ENCODE peak calls at places on chromosome 2, in six cellular contexts. One of them, this sample, is unnamed.

GRCh38 chr2:239890347-239890746 is 134.8 kb downstream of the NDUFA10 start:
- DNase-seq in adipocyte: no peak
- DNase-seq in body of pancreas: no peak
- DNase-seq in cardiac fibroblast: no peak
- DNase-seq in astrocyte of the cerebellum: no peak
- DNase-seq in epithelial cell of esophagus: no peak
- DNase-seq in this sample: no peak

GRCh38 chr2:168930242-168930641 is 29.2 kb downstream of the G6PC2 start:
- DNase-seq in astrocyte of the cerebellum: no peak
- DNase-seq in epithelial cell of esophagus: no peak
- DNase-seq in body of pancreas: peak
- DNase-seq in cardiac fibroblast: no peak
- DNase-seq in adipocyte: no peak
- DNase-seq in this sample: no peak

GRCh38 chr2:46365913-46366674 is 68.9 kb downstream of the EPAS1 start:
- DNase-seq in astrocyte of the cerebellum: no peak
- DNase-seq in cardiac fibroblast: peak
- DNase-seq in adipocyte: peak
- DNase-seq in body of pancreas: no peak
- DNase-seq in epithelial cell of esophagus: no peak
- DNase-seq in this sample: peak

GRCh38 chr2:177270531-177270930 is 6.0 kb upstream of the NFE2L2 start:
- DNase-seq in cardiac fibroblast: no peak
- DNase-seq in adipocyte: no peak
- DNase-seq in astrocyte of the cerebellum: no peak
- DNase-seq in epithelial cell of esophagus: peak
- DNase-seq in body of pancreas: no peak
- DNase-seq in this sample: no peak

GRCh38 chr2:191274404-191274803 is 29.2 kb downstream of the MYO1B start:
- DNase-seq in adipocyte: no peak
- DNase-seq in cardiac fibroblast: no peak
- DNase-seq in body of pancreas: no peak
- DNase-seq in astrocyte of the cerebellum: no peak
- DNase-seq in epithelial cell of esophagus: no peak
- DNase-seq in this sample: no peak

GRCh38 chr2:220090050-220090449 is 462.6 kb downstream of the SLC4A3 start:
- DNase-seq in adipocyte: peak
- DNase-seq in astrocyte of the cerebellum: no peak
- DNase-seq in body of pancreas: no peak
- DNase-seq in cardiac fibroblast: no peak
- DNase-seq in epithelial cell of esophagus: peak
- DNase-seq in this sample: no peak

GRCh38 chr2:74188018-74188601 is 9.4 kb upstream of the MOB1A start:
- DNase-seq in body of pancreas: no peak
- DNase-seq in astrocyte of the cerebellum: no peak
- DNase-seq in cardiac fibroblast: peak
- DNase-seq in epithelial cell of esophagus: peak
- DNase-seq in adipocyte: peak
- DNase-seq in this sample: no peak

GRCh38 chr2:127226520-127227263 is 6.6 kb upstream of the CYP27C1 start:
- DNase-seq in body of pancreas: peak
- DNase-seq in cardiac fibroblast: peak
- DNase-seq in astrocyte of the cerebellum: peak
- DNase-seq in epithelial cell of esophagus: peak
- DNase-seq in adipocyte: peak
- DNase-seq in this sample: peak

GRCh38 chr2:130318906-130319305 is 23.8 kb upstream of the IMP4 start:
- DNase-seq in body of pancreas: no peak
- DNase-seq in adipocyte: no peak
- DNase-seq in cardiac fibroblast: no peak
- DNase-seq in astrocyte of the cerebellum: no peak
- DNase-seq in epithelial cell of esophagus: no peak
- DNase-seq in this sample: no peak

GRCh38 chr2:97871096-97871780 is 124.5 kb downstream of the TMEM131 start:
- DNase-seq in epithelial cell of esophagus: peak
- DNase-seq in body of pancreas: no peak
- DNase-seq in cardiac fibroblast: peak
- DNase-seq in astrocyte of the cerebellum: peak
- DNase-seq in adipocyte: peak
- DNase-seq in this sample: no peak

GRCh38 chr2:29528891-29529520 is 392.4 kb downstream of the ALK start:
- DNase-seq in adipocyte: peak
- DNase-seq in epithelial cell of esophagus: peak
- DNase-seq in astrocyte of the cerebellum: no peak
- DNase-seq in cardiac fibroblast: peak
- DNase-seq in body of pancreas: peak
- DNase-seq in this sample: no peak

GRCh38 chr2:178025551-178026185 is 46.9 kb downstream of the PDE11A start:
- DNase-seq in astrocyte of the cerebellum: no peak
- DNase-seq in body of pancreas: no peak
- DNase-seq in cardiac fibroblast: no peak
- DNase-seq in epithelial cell of esophagus: no peak
- DNase-seq in adipocyte: no peak
- DNase-seq in this sample: no peak

GRCh38 chr2:45643543-45644542 is 7.6 kb upstream of the PRKCE start:
- DNase-seq in adipocyte: peak
- DNase-seq in astrocyte of the cerebellum: no peak
- DNase-seq in epithelial cell of esophagus: peak
- DNase-seq in cardiac fibroblast: peak
- DNase-seq in body of pancreas: peak
- DNase-seq in this sample: no peak

GRCh38 chr2:10813085-10813748 is 632 bp upstream of the PDIA6 start:
- DNase-seq in adipocyte: no peak
- DNase-seq in epithelial cell of esophagus: no peak
- DNase-seq in body of pancreas: no peak
- DNase-seq in astrocyte of the cerebellum: no peak
- DNase-seq in cardiac fibroblast: no peak
- DNase-seq in this sample: no peak

GRCh38 chr2:10995366-10995970 is 83.7 kb downstream of the KCNF1 start:
- DNase-seq in epithelial cell of esophagus: no peak
- DNase-seq in astrocyte of the cerebellum: no peak
- DNase-seq in body of pancreas: no peak
- DNase-seq in adipocyte: no peak
- DNase-seq in cardiac fibroblast: no peak
- DNase-seq in this sample: no peak

GRCh38 chr2:172342056-172342455 is 85.3 kb upstream of the ITGA6 start:
- DNase-seq in astrocyte of the cerebellum: no peak
- DNase-seq in body of pancreas: peak
- DNase-seq in cardiac fibroblast: no peak
- DNase-seq in epithelial cell of esophagus: no peak
- DNase-seq in adipocyte: no peak
- DNase-seq in this sample: no peak

GRCh38 chr2:205511666-205512065 is 170.6 kb upstream of the NRP2 start:
- DNase-seq in epithelial cell of esophagus: no peak
- DNase-seq in cardiac fibroblast: peak
- DNase-seq in body of pancreas: no peak
- DNase-seq in astrocyte of the cerebellum: no peak
- DNase-seq in adipocyte: peak
- DNase-seq in this sample: no peak

GRCh38 chr2:19902272-19902730 is 518 bp upstream of the TTC32 start:
- DNase-seq in body of pancreas: no peak
- DNase-seq in astrocyte of the cerebellum: no peak
- DNase-seq in adipocyte: peak
- DNase-seq in cardiac fibroblast: peak
- DNase-seq in epithelial cell of esophagus: no peak
- DNase-seq in this sample: no peak

GRCh38 chr2:6986251-6986893 is 69.2 kb downstream of the RNF144A start:
- DNase-seq in astrocyte of the cerebellum: no peak
- DNase-seq in epithelial cell of esophagus: no peak
- DNase-seq in adipocyte: peak
- DNase-seq in body of pancreas: peak
- DNase-seq in cardiac fibroblast: peak
- DNase-seq in this sample: peak

GRCh38 chr2:28608829-28609400 is 113.1 kb downstream of the PLB1 start:
- DNase-seq in cardiac fibroblast: no peak
- DNase-seq in adipocyte: no peak
- DNase-seq in epithelial cell of esophagus: no peak
- DNase-seq in body of pancreas: no peak
- DNase-seq in astrocyte of the cerebellum: no peak
- DNase-seq in this sample: no peak

GRCh38 chr2:190283783-190284182 is 35.8 kb downstream of the HIBCH start:
- DNase-seq in astrocyte of the cerebellum: no peak
- DNase-seq in body of pancreas: no peak
- DNase-seq in epithelial cell of esophagus: peak
- DNase-seq in adipocyte: peak
- DNase-seq in cardiac fibroblast: peak
- DNase-seq in this sample: no peak

GRCh38 chr2:68279691-68280090 is 27.4 kb upstream of the PPP3R1 start:
- DNase-seq in astrocyte of the cerebellum: no peak
- DNase-seq in cardiac fibroblast: no peak
- DNase-seq in body of pancreas: no peak
- DNase-seq in epithelial cell of esophagus: no peak
- DNase-seq in adipocyte: no peak
- DNase-seq in this sample: no peak

GRCh38 chr2:174633621-174633927 is 36.0 kb upstream of the WIPF1 start:
- DNase-seq in body of pancreas: no peak
- DNase-seq in cardiac fibroblast: no peak
- DNase-seq in adipocyte: no peak
- DNase-seq in epithelial cell of esophagus: no peak
- DNase-seq in astrocyte of the cerebellum: no peak
- DNase-seq in this sample: no peak

GRCh38 chr2:174635015-174635593 is 37.5 kb upstream of the WIPF1 start:
- DNase-seq in epithelial cell of esophagus: no peak
- DNase-seq in astrocyte of the cerebellum: no peak
- DNase-seq in cardiac fibroblast: no peak
- DNase-seq in body of pancreas: no peak
- DNase-seq in adipocyte: no peak
- DNase-seq in this sample: no peak

GRCh38 chr2:174635747-174636399 is 38.3 kb upstream of the WIPF1 start:
- DNase-seq in cardiac fibroblast: peak
- DNase-seq in adipocyte: peak
- DNase-seq in epithelial cell of esophagus: no peak
- DNase-seq in astrocyte of the cerebellum: peak
- DNase-seq in body of pancreas: no peak
- DNase-seq in this sample: no peak

GRCh38 chr2:174632847-174633620 is 35.4 kb upstream of the WIPF1 start:
- DNase-seq in body of pancreas: no peak
- DNase-seq in adipocyte: no peak
- DNase-seq in astrocyte of the cerebellum: no peak
- DNase-seq in epithelial cell of esophagus: no peak
- DNase-seq in cardiac fibroblast: no peak
- DNase-seq in this sample: no peak

GRCh38 chr2:174634130-174635014 is 36.8 kb upstream of the WIPF1 start:
- DNase-seq in body of pancreas: peak
- DNase-seq in adipocyte: no peak
- DNase-seq in cardiac fibroblast: no peak
- DNase-seq in epithelial cell of esophagus: no peak
- DNase-seq in astrocyte of the cerebellum: no peak
- DNase-seq in this sample: no peak
- H3K4me3 ChIP-seq in body of pancreas: no peak
- H3K4me3 ChIP-seq in adipocyte: peak
- H3K4me3 ChIP-seq in cardiac fibroblast: no peak
- H3K4me3 ChIP-seq in epithelial cell of esophagus: no peak
- H3K4me3 ChIP-seq in astrocyte of the cerebellum: no peak
- H3K4me3 ChIP-seq in this sample: no peak

GRCh38 chr2:236166781-236167296 is 1.3 kb downstream of the GBX2 start:
- DNase-seq in body of pancreas: no peak
- DNase-seq in adipocyte: no peak
- DNase-seq in epithelial cell of esophagus: no peak
- DNase-seq in cardiac fibroblast: no peak
- DNase-seq in astrocyte of the cerebellum: no peak
- DNase-seq in this sample: no peak

GRCh38 chr2:236164201-236164982 is 3.8 kb downstream of the GBX2 start:
- DNase-seq in body of pancreas: no peak
- DNase-seq in cardiac fibroblast: no peak
- DNase-seq in astrocyte of the cerebellum: no peak
- DNase-seq in adipocyte: peak
- DNase-seq in epithelial cell of esophagus: no peak
- DNase-seq in this sample: no peak

GRCh38 chr2:236166157-236166780 is 1.9 kb downstream of the GBX2 start:
- DNase-seq in body of pancreas: no peak
- DNase-seq in astrocyte of the cerebellum: no peak
- DNase-seq in adipocyte: no peak
- DNase-seq in epithelial cell of esophagus: no peak
- DNase-seq in cardiac fibroblast: no peak
- DNase-seq in this sample: no peak

GRCh38 chr2:236164983-236165301 is 3.2 kb downstream of the GBX2 start:
- DNase-seq in astrocyte of the cerebellum: no peak
- DNase-seq in body of pancreas: no peak
- DNase-seq in adipocyte: no peak
- DNase-seq in epithelial cell of esophagus: no peak
- DNase-seq in cardiac fibroblast: no peak
- DNase-seq in this sample: no peak

DNA sequence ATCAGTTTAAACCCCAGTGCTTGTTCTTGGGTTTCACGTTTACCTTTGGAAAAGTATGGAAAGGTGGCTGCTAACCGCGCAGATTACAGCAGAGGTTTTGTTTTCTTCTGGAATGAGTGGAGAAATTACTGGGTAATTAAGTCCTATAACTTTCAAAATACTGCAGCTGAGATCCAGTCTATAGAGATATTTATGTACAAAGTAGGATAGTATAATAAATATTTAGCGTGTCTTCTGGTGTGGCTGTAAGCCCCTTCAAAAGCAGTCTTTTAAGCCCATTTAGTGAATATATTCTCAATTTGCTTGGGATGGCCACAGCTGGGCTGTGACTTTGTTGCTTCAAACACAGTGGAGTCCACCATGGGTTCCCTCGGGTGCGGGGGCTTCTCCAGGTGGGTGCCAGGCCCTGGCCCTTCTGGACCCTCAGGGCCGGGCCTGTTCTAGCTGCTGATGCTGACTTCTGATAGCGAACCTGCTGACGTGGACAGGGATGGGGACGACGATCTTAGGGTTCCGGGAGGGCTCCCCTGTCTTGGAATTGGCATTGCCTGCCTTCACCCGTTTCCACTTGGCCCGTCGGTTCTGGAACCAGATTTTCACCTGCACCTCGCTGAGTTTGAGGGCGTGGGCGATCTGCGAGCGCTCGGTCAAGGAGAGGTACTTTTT is 2.6 kb downstream of the GBX2 start:
- DNase-seq in astrocyte of the cerebellum: no peak
- DNase-seq in epithelial cell of esophagus: no peak
- DNase-seq in body of pancreas: no peak
- DNase-seq in adipocyte: no peak
- DNase-seq in cardiac fibroblast: no peak
- DNase-seq in this sample: no peak
- H3K4me3 ChIP-seq in astrocyte of the cerebellum: peak
- H3K4me3 ChIP-seq in epithelial cell of esophagus: no peak
- H3K4me3 ChIP-seq in body of pancreas: no peak
- H3K4me3 ChIP-seq in adipocyte: peak
- H3K4me3 ChIP-seq in cardiac fibroblast: no peak
- H3K4me3 ChIP-seq in this sample: no peak

GRCh38 chr2:71455741-71456569 is 2.6 kb downstream of the DYSF start:
- DNase-seq in astrocyte of the cerebellum: no peak
- DNase-seq in adipocyte: no peak
- DNase-seq in epithelial cell of esophagus: no peak
- DNase-seq in body of pancreas: no peak
- DNase-seq in cardiac fibroblast: peak
- DNase-seq in this sample: no peak
- H3K4me3 ChIP-seq in astrocyte of the cerebellum: no peak
- H3K4me3 ChIP-seq in adipocyte: no peak
- H3K4me3 ChIP-seq in epithelial cell of esophagus: no peak
- H3K4me3 ChIP-seq in body of pancreas: no peak
- H3K4me3 ChIP-seq in cardiac fibroblast: no peak
- H3K4me3 ChIP-seq in this sample: no peak

DNA sequence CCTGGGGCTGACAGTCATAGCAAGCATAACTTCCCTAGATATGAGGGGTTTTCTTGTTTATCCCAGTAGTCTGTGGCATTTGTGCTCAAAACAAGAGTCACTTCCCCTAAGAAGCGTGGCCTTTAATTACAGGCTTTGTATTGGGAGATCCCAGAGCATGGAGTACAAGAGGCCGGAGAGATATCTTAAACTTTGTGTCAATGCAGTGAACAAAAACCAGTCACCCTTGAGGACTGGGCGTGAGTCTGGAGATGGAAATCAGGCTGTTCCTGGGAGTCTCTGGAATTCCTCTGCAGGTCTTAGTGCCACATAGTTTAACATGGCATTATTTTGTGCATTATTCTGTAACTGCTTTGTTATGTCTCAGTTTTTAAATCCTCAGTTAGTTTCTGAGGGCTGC is 137.0 kb upstream of the FBXO11 start:
- DNase-seq in cardiac fibroblast: no peak
- DNase-seq in body of pancreas: no peak
- DNase-seq in astrocyte of the cerebellum: no peak
- DNase-seq in epithelial cell of esophagus: no peak
- DNase-seq in adipocyte: no peak
- DNase-seq in this sample: no peak
- H3K4me3 ChIP-seq in cardiac fibroblast: no peak
- H3K4me3 ChIP-seq in body of pancreas: no peak
- H3K4me3 ChIP-seq in astrocyte of the cerebellum: no peak
- H3K4me3 ChIP-seq in epithelial cell of esophagus: no peak
- H3K4me3 ChIP-seq in adipocyte: no peak
- H3K4me3 ChIP-seq in this sample: no peak